ENCODE peak calls at places on chromosomes 13 and 19, in five cellular contexts. X, F, U, B and E are unnamed samples.

GRCh38 chr13:99542788-99543406 is 41.6 kb downstream of the TM9SF2 start:
- DNase-seq in X (no peak), F (peak), U (no peak), B (no peak), E (no peak)

GRCh38 chr13:105937451-105937850 is 598.0 kb downstream of the EFNB2 start:
- DNase-seq in X (no peak), F (no peak), U (no peak), B (no peak), E (no peak)

GRCh38 chr13:22789027-22789593 is 391.7 kb upstream of the SGCG start:
- DNase-seq in X (no peak), F (no peak), U (no peak), B (no peak), E (no peak)

GRCh38 chr19:44718441-44719261 is 19.7 kb downstream of the CEACAM16 start:
- DNase-seq in X (peak), F (no peak), U (peak), B (no peak), E (no peak)

GRCh38 chr19:30780032-30780431 is 407.8 kb downstream of the ZNF536 start:
- DNase-seq in X (no peak), F (no peak), U (no peak), B (no peak), E (no peak)

GRCh38 chr19:45528744-45529453 is 21.6 kb downstream of the VASP start:
- DNase-seq in X (peak), F (no peak), U (no peak), B (no peak), E (no peak)

GRCh38 chr19:18416778-18417249 is 2.4 kb upstream of the SSBP4 start:
- DNase-seq in X (peak), F (peak), U (peak), B (peak), E (peak)

GRCh38 chr13:43661321-43661720 is 125.5 kb downstream of the ENOX1 start:
- DNase-seq in X (no peak), F (no peak), U (no peak), B (no peak), E (no peak)

GRCh38 chr19:47601180-47601904 is 7.6 kb upstream of the BICRA start:
- DNase-seq in X (no peak), F (no peak), U (no peak), B (no peak), E (no peak)

GRCh38 chr13:69306766-69307165 is 800.9 kb upstream of the ATXN8OS start:
- DNase-seq in X (no peak), F (no peak), U (no peak), B (no peak), E (no peak)

GRCh38 chr19:5811117-5811516 is 6.2 kb downstream of the NRTN start:
- DNase-seq in X (no peak), F (no peak), U (no peak), B (no peak), E (no peak)

GRCh38 chr19:48325265-48325910 is at the start of gene EMP3:
- DNase-seq in X (peak), F (peak), U (peak), B (peak), E (peak)

GRCh38 chr13:85313761-85314503 is 485.3 kb downstream of the SLITRK6 start:
- DNase-seq in X (no peak), F (no peak), U (no peak), B (no peak), E (no peak)

GRCh38 chr13:104571161-104571889 is 1505.1 kb upstream of the SLC10A2 start:
- DNase-seq in X (no peak), F (peak), U (peak), B (no peak), E (peak)

GRCh38 chr19:53879145-53880037 is 2.6 kb upstream of the PRKCG start:
- DNase-seq in X (peak), F (peak), U (peak), B (peak), E (peak)

GRCh38 chr13:50635504-50635903 is 208.0 kb downstream of the DLEU7 start:
- DNase-seq in X (no peak), F (peak), U (peak), B (no peak), E (peak)

GRCh38 chr19:48292798-48293197 is 22.9 kb downstream of the ZNF114 start:
- DNase-seq in X (no peak), F (no peak), U (peak), B (no peak), E (no peak)

GRCh38 chr13:43895940-43896339 is 16.2 kb downstream of the LACC1 start:
- DNase-seq in X (no peak), F (no peak), U (no peak), B (no peak), E (no peak)

GRCh38 chr13:45602183-45602582 is 13.4 kb downstream of the ERICH6B start:
- DNase-seq in X (no peak), F (no peak), U (peak), B (no peak), E (no peak)

GRCh38 chr19:43956827-43957226 is 5.8 kb downstream of the ZNF221 start:
- DNase-seq in X (no peak), F (no peak), U (no peak), B (no peak), E (no peak)

GRCh38 chr13:19289180-19289579 is 107.6 kb upstream of the TUBA3C start:
- DNase-seq in X (no peak), F (no peak), U (no peak), B (no peak), E (no peak)